ENCODE peak calls at places on chromosome 20, in six cellular contexts. P is PC-3, Z is psoas muscle, F is endothelial cell of umbilical vein, G is heart right ventricle, V is lower lobe of right lung. B is an unnamed sample.
A peak's percentile ranks its signal among the peaks of the same experiment; 100 is the strongest.

GRCh38 chr20:1295276-1295930 is 29.3 kb downstream of the SNPH start:
- DNase-seq in G (no peak), F (no peak), P (no peak), Z (no peak), V (no peak), B (no peak)

GRCh38 chr20:54598351-54598750 is 123.0 kb downstream of the DOK5 start:
- DNase-seq in P (no peak), F (no peak), G (no peak), Z (no peak), V (no peak), B (no peak)

GRCh38 chr20:8974009-8974708 is 94.7 kb upstream of the PLCB4 start:
- DNase-seq in P (no peak), V (no peak), F (no peak), Z (no peak), G (no peak), B (no peak)

GRCh38 chr20:14406495-14406894 is 69.1 kb upstream of the FLRT3 start:
- DNase-seq in Z (no peak), G (no peak), V (no peak), F (no peak), P (peak; percentile 94), B (peak; percentile 74)

GRCh38 chr20:26276811-26277210 is 580.2 kb upstream of the ZNF337 start:
- DNase-seq in Z (no peak), P (no peak), G (no peak), F (no peak), V (no peak), B (no peak)

GRCh38 chr20:21294755-21295154 is 8.4 kb upstream of the XRN2 start:
- DNase-seq in F (no peak), P (no peak), V (no peak), Z (no peak), G (no peak), B (no peak)

GRCh38 chr20:61913423-61914225 is 152.1 kb downstream of the TAF4 start:
- DNase-seq in F (no peak), P (no peak), V (peak; percentile 29), G (no peak), Z (peak; percentile 21), B (no peak)

GRCh38 chr20:440636-441035 is 21.7 kb downstream of the TBC1D20 start:
- DNase-seq in V (no peak), P (no peak), F (no peak), G (no peak), Z (no peak), B (no peak)

GRCh38 chr20:61537721-61538480 is 285.8 kb downstream of the CDH4 start:
- DNase-seq in G (no peak), F (no peak), Z (no peak), P (no peak), V (no peak), B (no peak)

GRCh38 chr20:37986873-37987601 is 46.2 kb downstream of the TTI1 start:
- DNase-seq in Z (peak; percentile 92), F (no peak), G (peak; percentile 87), V (peak; percentile 85), P (peak; percentile 79), B (no peak)

GRCh38 chr20:760751-761417 is 7.4 kb downstream of the SLC52A3 start:
- DNase-seq in P (no peak), Z (no peak), F (peak; percentile 26), G (no peak), V (peak; percentile 68), B (peak; percentile 42)

GRCh38 chr20:57008217-57008616 is 258.2 kb downstream of the BMP7 start:
- DNase-seq in F (no peak), G (no peak), P (peak; percentile 76), V (no peak), Z (no peak), B (peak; percentile 80)

GRCh38 chr20:59737073-59737691 is 132.8 kb downstream of the PHACTR3 start:
- DNase-seq in P (no peak), G (no peak), V (no peak), F (no peak), Z (no peak), B (no peak)

GRCh38 chr20:47790032-47790965 is 5.0 kb upstream of the SULF2 start:
- DNase-seq in V (no peak), P (peak; percentile 87), F (no peak), Z (peak; percentile 42), G (no peak), B (peak; percentile 89)

GRCh38 chr20:528923-529594 is 14.5 kb downstream of the CSNK2A1 start:
- DNase-seq in F (peak; percentile 57), P (peak; percentile 70), G (no peak), V (no peak), Z (no peak), B (peak; percentile 93)

GRCh38 chr20:63273635-63274380 is 1.2 kb downstream of the ARFGAP1 start:
- DNase-seq in Z (no peak), G (no peak), F (peak; percentile 29), P (peak; percentile 69), V (no peak), B (peak; percentile 82)

GRCh38 chr20:6768228-6769185 is 1.0 kb downstream of the BMP2 start:
- DNase-seq in Z (peak; percentile 57), F (peak; percentile 49), V (peak; percentile 50), G (peak; percentile 29), P (no peak), B (peak; percentile 34)

GRCh38 chr20:17488916-17489600 is 42.1 kb downstream of the BFSP1 start:
- DNase-seq in G (no peak), P (no peak), V (no peak), Z (no peak), F (no peak), B (no peak)

GRCh38 chr20:58149412-58150091 is 78.9 kb downstream of the ANKRD60 start:
- DNase-seq in G (no peak), F (no peak), Z (no peak), P (peak; percentile 80), V (no peak), B (peak; percentile 62)

GRCh38 chr20:64084209-64085152 is at the start of gene LKAAEAR1:
- DNase-seq in P (no peak), F (no peak), G (no peak), Z (no peak), V (no peak), B (no peak)

GRCh38 chr20:34375977-34376430 is 12.9 kb downstream of the ITCH start:
- DNase-seq in F (no peak), P (no peak), G (no peak), V (no peak), Z (no peak), B (no peak)

GRCh38 chr20:43863821-43864544 is 50.7 kb upstream of the TOX2 start:
- DNase-seq in Z (no peak), F (no peak), V (no peak), P (no peak), G (no peak), B (no peak)

GRCh38 chr20:652611-653109 is 340 bp downstream of the SRXN1 start:
- DNase-seq in V (peak; percentile 66), Z (no peak), G (peak; percentile 35), F (peak; percentile 35), P (peak; percentile 31), B (no peak)

GRCh38 chr20:58998656-58999055 is 8.4 kb downstream of the CTSZ start:
- DNase-seq in P (no peak), G (no peak), F (no peak), V (no peak), Z (peak; percentile 37), B (no peak)

GRCh38 chr20:25372584-25373336 is 17.9 kb downstream of the ABHD12 start:
- DNase-seq in F (no peak), V (no peak), Z (no peak), P (peak; percentile 95), G (no peak), B (peak; percentile 35)

DNA sequence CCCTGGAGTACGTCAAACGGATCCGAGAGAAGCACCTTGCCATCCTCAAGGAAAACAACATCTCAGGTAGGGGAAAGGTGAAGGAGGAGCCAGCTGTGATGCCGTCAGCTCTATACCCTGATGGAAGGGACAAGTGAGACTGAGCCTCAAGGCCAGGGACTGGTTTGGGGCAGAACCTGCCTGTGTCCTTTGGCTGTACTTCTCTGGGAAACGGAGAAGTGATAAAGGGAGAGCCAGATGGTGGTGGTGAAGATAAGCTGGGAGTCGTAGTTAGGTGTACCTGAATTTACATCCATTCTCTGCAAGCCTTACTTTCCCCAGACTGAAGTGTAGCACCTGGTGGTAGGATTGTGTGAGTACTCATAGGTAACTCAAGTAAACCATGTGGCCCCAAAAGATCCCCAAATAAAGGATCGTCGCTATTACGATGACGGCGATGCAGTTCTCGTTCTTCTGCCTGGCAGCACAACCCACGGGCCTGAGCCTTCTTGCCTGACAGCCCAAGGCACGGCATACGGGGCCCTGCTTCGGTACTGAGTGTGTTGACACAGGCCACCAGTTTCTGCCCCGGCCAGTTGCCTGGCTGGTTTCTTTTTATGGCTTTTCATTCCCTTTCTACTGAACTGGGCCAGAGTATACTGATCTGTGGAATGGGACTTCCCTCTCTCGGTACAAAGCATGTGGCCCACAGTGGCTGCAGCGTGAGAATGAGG is 10.6 kb downstream of the PCIF1 start:
- DNase-seq in V (no peak), F (no peak), G (no peak), Z (no peak), P (no peak), B (no peak)
- H3K27ac ChIP-seq in V (no peak overlapping the region), F (no peak overlapping the region), G (no peak overlapping the region), Z (peak overlapping the region; percentile 77), P (no peak overlapping the region), B (peak overlapping the region; percentile 86)

DNA sequence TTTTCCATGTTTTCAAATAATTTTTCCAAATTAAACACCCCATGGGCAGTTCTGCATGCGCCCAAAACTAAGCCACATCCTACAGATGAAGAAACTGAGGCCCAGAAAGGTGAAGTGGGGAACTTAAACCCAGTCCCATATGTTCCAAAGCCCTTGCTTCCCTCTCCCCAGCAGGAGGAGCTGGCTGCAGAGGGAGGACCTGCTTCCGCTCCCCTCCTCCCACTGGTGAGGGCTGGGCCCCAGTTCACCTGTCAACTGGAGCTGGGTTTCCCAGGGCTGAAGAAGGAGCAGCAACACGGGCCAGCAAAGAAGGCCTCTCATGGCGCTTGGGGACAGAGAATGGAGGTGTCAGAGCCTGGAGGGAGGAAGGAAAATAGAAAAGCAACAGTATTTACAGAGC is 1.4 kb upstream of the RBPJL start:
- DNase-seq in Z (no peak), P (no peak), F (no peak), G (no peak), V (no peak), B (no peak)
- TF ChIP-seq CTCF in Z (no peak), P (peak; percentile 45), F (no peak), G (no peak), V (no peak), B (no peak)

DNA sequence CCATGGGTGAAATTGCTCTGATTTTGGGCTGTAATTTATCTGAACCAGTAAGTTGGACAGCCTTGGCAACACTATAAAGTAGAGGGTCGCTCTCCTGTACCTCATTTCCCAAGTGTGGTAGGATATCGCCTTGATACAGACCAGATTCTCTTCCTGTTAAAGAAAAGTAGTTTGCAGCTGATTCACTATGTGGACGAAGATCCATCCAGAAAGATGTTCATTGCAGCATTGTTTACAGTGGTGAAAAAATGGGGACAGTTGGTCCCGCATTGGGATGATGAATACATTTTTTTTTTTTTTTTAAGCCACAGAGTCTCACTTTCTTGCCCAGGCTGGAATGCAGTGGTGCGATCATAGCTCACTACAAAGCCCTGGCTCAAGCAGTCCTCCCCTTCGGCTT is 74.3 kb downstream of the SLX4IP start:
- DNase-seq in P (no peak), V (no peak), Z (no peak), G (no peak), F (no peak), B (no peak)
- H3K27ac ChIP-seq in P (no peak overlapping the region), V (peak overlapping the region; percentile 49), Z (no peak overlapping the region), G (peak overlapping the region; percentile 25), F (no peak overlapping the region), B (no peak overlapping the region)

GRCh38 chr20:41540459-41540858 is 77.7 kb downstream of the CHD6 start:
- DNase-seq in V (no peak), Z (no peak), G (no peak), F (no peak), P (no peak), B (no peak)
- TF ChIP-seq CTCF in V (no peak), Z (no peak), G (no peak), F (no peak), P (peak; percentile 14), B (no peak)

B was measured in RWPE1.